ENCODE peak calls at places on chromosome 21, in seven cellular contexts. Z is testis, X is stomach, V is left lung, Y is PC-9, M is endodermal cell, R is mucosa of descending colon. F is an unnamed sample. For H3K4me1, the result is how much of the 10 kb centered on the place peaks cover.

GRCh38 chr21:36513430-36513829 is 33.5 kb upstream of the CLDN14 start:
- DNase-seq in X (no peak), V (no peak), Z (no peak), R (no peak), Y (no peak), M (no peak), F (no peak)

GRCh38 chr21:26070822-26071425 is 99.6 kb downstream of the APP start:
- DNase-seq in M (no peak), X (no peak), V (peak), Z (peak), R (no peak), Y (no peak), F (peak)

GRCh38 chr21:25895565-25896205 is 160.9 kb downstream of the GABPA start:
- DNase-seq in V (no peak), X (no peak), R (no peak), Y (no peak), M (peak), Z (no peak), F (no peak)

GRCh38 chr21:26115346-26115745 is 55.2 kb downstream of the APP start:
- DNase-seq in V (no peak), Y (peak), R (no peak), X (no peak), Z (no peak), M (no peak), F (no peak)

GRCh38 chr21:41283211-41283818 is 33.3 kb upstream of the FAM3B start:
- DNase-seq in X (peak), R (no peak), M (peak), Y (peak), V (no peak), Z (peak), F (peak)

GRCh38 chr21:35399002-35399401 is 349.9 kb upstream of the RUNX1 start:
- DNase-seq in Z (no peak), Y (no peak), X (no peak), V (no peak), M (no peak), R (no peak), F (no peak)

GRCh38 chr21:25359724-25360123 is 247.6 kb downstream of the MRPL39 start:
- DNase-seq in M (no peak), Z (no peak), V (no peak), X (no peak), Y (no peak), R (no peak), F (no peak)

GRCh38 chr21:28521932-28522826 is 470.5 kb downstream of the LTN1 start:
- DNase-seq in Y (peak), M (peak), X (no peak), Z (peak), R (no peak), V (no peak), F (no peak)

GRCh38 chr21:31335957-31336738 is 7.9 kb downstream of the TIAM1 start:
- DNase-seq in Y (no peak), M (no peak), Z (no peak), X (no peak), V (no peak), R (no peak), F (no peak)

GRCh38 chr21:34992736-34993135 is 56.4 kb downstream of the RUNX1 start:
- DNase-seq in Y (no peak), R (peak), M (no peak), X (no peak), V (no peak), Z (no peak), F (no peak)

GRCh38 chr21:37208056-37208705 is 59.0 kb downstream of the VPS26C start:
- DNase-seq in Z (peak), V (peak), Y (no peak), X (peak), M (no peak), R (peak), F (no peak)

GRCh38 chr21:32112194-32112593 is 166.7 kb downstream of the MIS18A start:
- DNase-seq in R (no peak), M (no peak), Z (no peak), Y (no peak), X (no peak), V (no peak), F (no peak)

GRCh38 chr21:26966360-26966977 is 419 bp downstream of the ADAMTS5 start:
- DNase-seq in R (peak), Z (peak), M (no peak), Y (no peak), V (no peak), X (no peak), F (no peak)

GRCh38 chr21:32270748-32271147 is 8.1 kb downstream of the MIS18A start:
- DNase-seq in Y (no peak), R (no peak), V (no peak), X (no peak), Z (no peak), M (no peak), F (no peak)

GRCh38 chr21:29030909-29031308 is 6.4 kb downstream of the USP16 start:
- DNase-seq in Z (no peak), Y (no peak), M (no peak), R (no peak), V (no peak), X (no peak), F (no peak)

GRCh38 chr21:37072239-37072987 is 458 bp downstream of the PIGP start:
- DNase-seq in X (peak), R (no peak), Z (peak), Y (no peak), M (no peak), V (peak), F (peak)

GRCh38 chr21:24272527-24272938 is 1334.7 kb downstream of the MRPL39 start:
- DNase-seq in Z (no peak), Y (no peak), X (no peak), V (no peak), M (no peak), R (no peak), F (peak)

GRCh38 chr21:17828223-17828622 is 9.1 kb upstream of the C21orf91 start:
- DNase-seq in R (no peak), Z (no peak), M (no peak), V (no peak), X (no peak), Y (no peak), F (no peak)

GRCh38 chr21:44012474-44013379 is 618 bp downstream of the TRAPPC10 start:
- DNase-seq in Y (peak), R (peak), M (peak), V (peak), Z (peak), X (peak), F (peak)

GRCh38 chr21:34593954-34594531 is 20.9 kb downstream of the RCAN1 start:
- DNase-seq in X (no peak), V (no peak), Z (no peak), R (no peak), M (no peak), Y (no peak), F (no peak)

GRCh38 chr21:29271927-29272333 is 26.8 kb upstream of the BACH1 start:
- DNase-seq in X (no peak), Z (peak), Y (no peak), M (no peak), V (no peak), R (no peak), F (peak)

GRCh38 chr21:17798796-17799195 is 20.4 kb downstream of the C21orf91 start:
- DNase-seq in X (no peak), R (no peak), M (no peak), Y (no peak), V (no peak), Z (no peak), F (no peak)

GRCh38 chr21:26939532-26940181 is 27.2 kb downstream of the ADAMTS5 start:
- DNase-seq in Y (no peak), Z (peak), R (no peak), X (no peak), M (no peak), V (no peak), F (no peak)

GRCh38 chr21:23438081-23438480 is 2169.2 kb downstream of the MRPL39 start:
- DNase-seq in R (no peak), X (no peak), Z (no peak), V (no peak), Y (no peak), M (no peak), F (no peak)

GRCh38 chr21:31972622-31973021 is 99.8 kb downstream of the HUNK start:
- DNase-seq in V (no peak), R (no peak), Y (no peak), X (no peak), Z (no peak), M (no peak), F (no peak)

GRCh38 chr21:15732290-15732995 is 2.7 kb downstream of the USP25 start:
- DNase-seq in X (no peak), R (no peak), Z (peak), Y (no peak), V (no peak), M (no peak), F (no peak)

GRCh38 chr21:17901458-17902092 is 82.4 kb upstream of the C21orf91 start:
- DNase-seq in X (no peak), M (no peak), R (no peak), Y (no peak), V (no peak), Z (no peak), F (no peak)

GRCh38 chr21:30349572-30349971 is 1.2 kb upstream of the KRTAP23-1 start:
- DNase-seq in Z (no peak), V (no peak), R (no peak), M (no peak), Y (no peak), X (no peak), F (no peak)

GRCh38 chr21:35373998-35374397 is 324.9 kb upstream of the RUNX1 start:
- DNase-seq in V (no peak), Y (no peak), M (no peak), R (no peak), Z (no peak), X (no peak), F (no peak)

GRCh38 chr21:37101384-37101783 is 28.3 kb downstream of the TTC3 start:
- DNase-seq in M (no peak), X (no peak), R (no peak), Z (no peak), V (no peak), Y (no peak), F (no peak)

GRCh38 chr21:45108034-45108790 is 33.8 kb downstream of the ADARB1 start:
- DNase-seq in Z (no peak), Y (no peak), R (no peak), M (no peak), X (no peak), V (no peak), F (no peak)

GRCh38 chr21:45109831-45110492 is 35.6 kb downstream of the ADARB1 start:
- DNase-seq in R (no peak), Y (no peak), X (no peak), M (no peak), V (no peak), Z (no peak), F (no peak)

GRCh38 chr21:45111703-45112102 is 37.3 kb downstream of the ADARB1 start:
- DNase-seq in V (no peak), R (no peak), Y (no peak), X (no peak), Z (no peak), M (no peak), F (no peak)

GRCh38 chr21:45110873-45111624 is 36.7 kb downstream of the ADARB1 start:
- DNase-seq in M (no peak), R (no peak), X (no peak), Y (no peak), Z (no peak), V (no peak), F (no peak)

GRCh38 chr21:45108808-45109800 is 34.7 kb downstream of the ADARB1 start:
- DNase-seq in X (no peak), R (no peak), V (no peak), M (no peak), Z (no peak), Y (no peak), F (no peak)
- H3K4me1 ChIP-seq in X (half or more), R (under half), V (under half), M (under half), Z (under half), Y (under half), F (under half)

GRCh38 chr21:46122758-46123683 is 25.1 kb downstream of the COL6A2 start:
- DNase-seq in X (no peak), M (no peak), V (peak), Z (peak), Y (no peak), R (peak), F (no peak)
- H3K4me1 ChIP-seq in X (under half), M (under half), V (under half), Z (under half), Y (under half), R (under half), F (under half)

DNA sequence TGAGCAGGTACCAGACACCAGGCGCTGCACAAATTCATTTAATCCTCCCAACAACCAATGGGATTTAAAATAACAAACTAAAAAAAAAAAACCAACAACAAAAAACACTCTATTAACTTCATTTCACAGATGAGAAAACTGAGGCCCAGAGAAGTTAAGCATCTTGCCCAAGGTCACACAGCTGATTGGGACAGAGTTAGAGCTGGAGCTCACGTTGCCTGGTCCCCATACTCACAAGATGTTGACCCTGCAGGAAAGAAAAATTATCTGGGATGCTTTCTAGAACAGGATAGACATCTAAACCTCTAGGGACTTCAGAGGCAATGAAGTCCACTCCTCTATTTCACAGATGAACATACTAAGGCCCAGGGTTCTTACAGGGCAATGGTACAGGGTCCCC is 175.3 kb downstream of the PSMG1 start:
- DNase-seq in Y (no peak), M (no peak), X (no peak), R (no peak), Z (no peak), V (no peak), F (no peak)
- H3K4me1 ChIP-seq in Y (under half), M (under half), X (under half), R (under half), Z (under half), V (under half), F (under half)

DNA sequence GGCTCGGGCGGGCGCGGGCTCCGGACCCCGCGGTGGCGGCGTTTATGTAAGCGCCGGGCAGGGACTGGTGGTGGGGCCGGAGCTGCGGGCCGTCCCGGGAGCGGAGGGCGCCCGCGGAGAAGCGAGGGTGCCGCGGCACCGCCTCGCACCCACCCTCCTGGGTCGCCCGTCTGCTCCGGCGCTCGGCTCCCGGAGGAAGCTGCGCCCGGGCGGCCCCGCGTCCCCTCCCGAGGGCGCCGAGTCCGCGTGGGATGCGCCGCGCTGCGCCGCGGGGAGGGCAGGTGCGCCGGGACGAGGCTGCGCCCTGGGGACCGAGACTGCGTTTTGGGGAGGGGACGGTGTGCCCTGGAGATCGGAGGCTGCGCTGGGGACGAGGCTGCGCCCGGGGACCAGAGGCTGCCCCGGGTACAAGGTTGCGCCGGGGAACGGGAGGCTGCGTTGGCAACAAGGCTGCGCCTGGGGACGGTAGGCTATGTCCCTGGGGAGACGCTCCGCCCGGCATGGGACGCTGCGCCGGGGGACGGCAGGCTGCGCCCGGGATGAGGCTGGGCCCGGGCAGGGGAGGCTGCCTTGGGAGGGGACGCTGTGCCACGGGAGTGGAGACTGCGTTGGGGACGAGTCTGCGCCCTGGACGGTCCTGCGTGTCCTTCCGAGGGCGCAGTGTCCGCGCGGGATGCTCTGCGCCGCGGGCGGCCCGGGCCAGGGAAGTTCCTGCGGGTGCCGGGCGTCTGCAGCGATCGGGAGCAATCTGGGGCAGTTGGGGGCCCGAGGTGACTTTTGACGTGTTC is 632 bp downstream of the ADARB1 start:
- DNase-seq in Y (peak), Z (peak), M (peak), R (no peak), X (peak), V (no peak), F (peak)
- H3K4me1 ChIP-seq in Y (under half), Z (under half), M (under half), R (under half), X (half or more), V (under half), F (under half)

GRCh38 chr21:45362748-45363145 is 42.2 kb upstream of the COL18A1 start:
- DNase-seq in M (no peak), V (no peak), R (peak), Z (no peak), Y (no peak), X (no peak), F (no peak)
- H3K4me1 ChIP-seq in M (under half), V (under half), R (under half), Z (under half), Y (under half), X (under half), F (half or more)

GRCh38 chr21:14543983-14544382 is 2.1 kb downstream of the SAMSN1 start:
- DNase-seq in M (no peak), R (no peak), Y (no peak), X (no peak), V (no peak), Z (no peak), F (no peak)
- H3K4me1 ChIP-seq in M (under half), R (under half), Y (under half), X (under half), V (under half), Z (under half), F (under half)

GRCh38 chr21:33372582-33372981 is 30.6 kb upstream of the IFNGR2 start:
- DNase-seq in Z (no peak), R (no peak), M (no peak), X (no peak), Y (no peak), V (no peak), F (no peak)
- H3K4me1 ChIP-seq in Z (under half), R (under half), M (under half), X (under half), Y (under half), V (under half), F (under half)

GRCh38 chr21:42534901-42535378 is 21.3 kb downstream of the SLC37A1 start:
- DNase-seq in Z (no peak), Y (no peak), V (no peak), M (peak), X (peak), R (no peak), F (no peak)
- H3K4me1 ChIP-seq in Z (under half), Y (under half), V (under half), M (under half), X (half or more), R (under half), F (under half)

GRCh38 chr21:42983102-42983501 is 8.7 kb downstream of the PKNOX1 start:
- DNase-seq in M (no peak), X (no peak), Z (no peak), R (no peak), Y (no peak), V (no peak), F (no peak)

GRCh38 chr21:42980312-42980958 is 6.1 kb downstream of the PKNOX1 start:
- DNase-seq in R (no peak), X (no peak), Z (no peak), V (no peak), Y (no peak), M (no peak), F (no peak)

GRCh38 chr21:42983869-42984268 is 9.5 kb downstream of the PKNOX1 start:
- DNase-seq in V (no peak), X (no peak), R (no peak), Z (no peak), M (no peak), Y (no peak), F (no peak)

GRCh38 chr21:42981862-42982261 is 7.5 kb downstream of the PKNOX1 start:
- DNase-seq in Z (no peak), M (no peak), R (no peak), Y (no peak), X (no peak), V (no peak), F (no peak)

GRCh38 chr21:42980959-42981523 is 6.7 kb downstream of the PKNOX1 start:
- DNase-seq in M (no peak), V (no peak), X (no peak), R (no peak), Y (no peak), Z (no peak), F (no peak)
- H3K4me1 ChIP-seq in M (under half), V (under half), X (under half), R (under half), Y (under half), Z (under half), F (under half)

F was measured in Caco-2.